ENCODE peak calls at places on chromosomes 13 and 19, in nine cellular contexts. One of them, this sample, is unnamed.

GRCh38 chr19:41871573-41872383 is 5.3 kb upstream of the CD79A start:
- DNase-seq in dorsolateral prefrontal cortex: no peak
- DNase-seq in testis: no peak
- DNase-seq in Panc1: no peak
- DNase-seq in CD4-positive, alpha-beta T cell: peak
- DNase-seq in uterus: no peak
- DNase-seq in RWPE1: no peak
- DNase-seq in naive thymus-derived CD4-positive, alpha-beta T cell: peak
- DNase-seq in adrenal gland: no peak
- DNase-seq in this sample: no peak

GRCh38 chr13:76245920-76246319 is 609.8 kb downstream of the LMO7 start:
- DNase-seq in testis: no peak
- DNase-seq in RWPE1: no peak
- DNase-seq in dorsolateral prefrontal cortex: no peak
- DNase-seq in CD4-positive, alpha-beta T cell: no peak
- DNase-seq in adrenal gland: no peak
- DNase-seq in naive thymus-derived CD4-positive, alpha-beta T cell: no peak
- DNase-seq in Panc1: no peak
- DNase-seq in uterus: no peak
- DNase-seq in this sample: no peak

GRCh38 chr13:23510979-23511735 is 59.1 kb upstream of the TNFRSF19 start:
- DNase-seq in uterus: no peak
- DNase-seq in CD4-positive, alpha-beta T cell: no peak
- DNase-seq in naive thymus-derived CD4-positive, alpha-beta T cell: no peak
- DNase-seq in dorsolateral prefrontal cortex: no peak
- DNase-seq in testis: peak
- DNase-seq in RWPE1: no peak
- DNase-seq in Panc1: no peak
- DNase-seq in adrenal gland: no peak
- DNase-seq in this sample: no peak

GRCh38 chr13:19838726-19839342 is 24.6 kb downstream of the ZMYM5 start:
- DNase-seq in naive thymus-derived CD4-positive, alpha-beta T cell: no peak
- DNase-seq in testis: no peak
- DNase-seq in uterus: no peak
- DNase-seq in dorsolateral prefrontal cortex: no peak
- DNase-seq in adrenal gland: no peak
- DNase-seq in RWPE1: no peak
- DNase-seq in CD4-positive, alpha-beta T cell: no peak
- DNase-seq in Panc1: no peak
- DNase-seq in this sample: no peak

GRCh38 chr19:50924576-50924975 is 13.4 kb upstream of the KLK4 start:
- DNase-seq in uterus: no peak
- DNase-seq in naive thymus-derived CD4-positive, alpha-beta T cell: no peak
- DNase-seq in adrenal gland: no peak
- DNase-seq in Panc1: no peak
- DNase-seq in dorsolateral prefrontal cortex: no peak
- DNase-seq in CD4-positive, alpha-beta T cell: no peak
- DNase-seq in RWPE1: no peak
- DNase-seq in testis: no peak
- DNase-seq in this sample: no peak

GRCh38 chr19:43446746-43447489 is 18.5 kb downstream of the LYPD3 start:
- DNase-seq in CD4-positive, alpha-beta T cell: peak
- DNase-seq in Panc1: no peak
- DNase-seq in naive thymus-derived CD4-positive, alpha-beta T cell: peak
- DNase-seq in uterus: peak
- DNase-seq in RWPE1: peak
- DNase-seq in dorsolateral prefrontal cortex: peak
- DNase-seq in adrenal gland: peak
- DNase-seq in testis: peak
- DNase-seq in this sample: peak

GRCh38 chr19:17873661-17874422 is 2.1 kb downstream of the SLC5A5 start:
- DNase-seq in uterus: no peak
- DNase-seq in testis: peak
- DNase-seq in RWPE1: peak
- DNase-seq in dorsolateral prefrontal cortex: no peak
- DNase-seq in naive thymus-derived CD4-positive, alpha-beta T cell: peak
- DNase-seq in Panc1: no peak
- DNase-seq in CD4-positive, alpha-beta T cell: peak
- DNase-seq in adrenal gland: no peak
- DNase-seq in this sample: no peak

GRCh38 chr19:56740478-56740877 is 68.9 kb upstream of the ZNF835 start:
- DNase-seq in Panc1: no peak
- DNase-seq in naive thymus-derived CD4-positive, alpha-beta T cell: no peak
- DNase-seq in CD4-positive, alpha-beta T cell: no peak
- DNase-seq in uterus: no peak
- DNase-seq in RWPE1: no peak
- DNase-seq in dorsolateral prefrontal cortex: no peak
- DNase-seq in testis: no peak
- DNase-seq in adrenal gland: no peak
- DNase-seq in this sample: no peak

GRCh38 chr19:46574533-46574932 is 26.6 kb upstream of the CALM3 start:
- DNase-seq in RWPE1: no peak
- DNase-seq in CD4-positive, alpha-beta T cell: no peak
- DNase-seq in naive thymus-derived CD4-positive, alpha-beta T cell: peak
- DNase-seq in adrenal gland: no peak
- DNase-seq in dorsolateral prefrontal cortex: no peak
- DNase-seq in testis: no peak
- DNase-seq in uterus: no peak
- DNase-seq in Panc1: no peak
- DNase-seq in this sample: no peak

GRCh38 chr19:53076984-53077383 is 26.2 kb downstream of the ZNF160 start:
- DNase-seq in adrenal gland: peak
- DNase-seq in CD4-positive, alpha-beta T cell: no peak
- DNase-seq in testis: peak
- DNase-seq in dorsolateral prefrontal cortex: peak
- DNase-seq in Panc1: no peak
- DNase-seq in uterus: peak
- DNase-seq in RWPE1: no peak
- DNase-seq in naive thymus-derived CD4-positive, alpha-beta T cell: no peak
- DNase-seq in this sample: peak

GRCh38 chr19:49691243-49692101 is 556 bp downstream of the CPT1C start:
- DNase-seq in testis: peak
- DNase-seq in dorsolateral prefrontal cortex: peak
- DNase-seq in RWPE1: no peak
- DNase-seq in uterus: peak
- DNase-seq in Panc1: no peak
- DNase-seq in naive thymus-derived CD4-positive, alpha-beta T cell: no peak
- DNase-seq in CD4-positive, alpha-beta T cell: peak
- DNase-seq in adrenal gland: no peak
- DNase-seq in this sample: peak

GRCh38 chr13:37429976-37430375 is 168.6 kb downstream of the POSTN start:
- DNase-seq in dorsolateral prefrontal cortex: no peak
- DNase-seq in adrenal gland: no peak
- DNase-seq in testis: no peak
- DNase-seq in uterus: no peak
- DNase-seq in Panc1: no peak
- DNase-seq in RWPE1: no peak
- DNase-seq in naive thymus-derived CD4-positive, alpha-beta T cell: no peak
- DNase-seq in CD4-positive, alpha-beta T cell: no peak
- DNase-seq in this sample: no peak

GRCh38 chr13:45242524-45242923 is 41.7 kb upstream of the KCTD4 start:
- DNase-seq in CD4-positive, alpha-beta T cell: no peak
- DNase-seq in naive thymus-derived CD4-positive, alpha-beta T cell: no peak
- DNase-seq in dorsolateral prefrontal cortex: no peak
- DNase-seq in adrenal gland: no peak
- DNase-seq in uterus: no peak
- DNase-seq in RWPE1: no peak
- DNase-seq in testis: no peak
- DNase-seq in Panc1: no peak
- DNase-seq in this sample: no peak

GRCh38 chr13:45243072-45243471 is 42.2 kb upstream of the KCTD4 start:
- DNase-seq in RWPE1: no peak
- DNase-seq in uterus: no peak
- DNase-seq in adrenal gland: no peak
- DNase-seq in naive thymus-derived CD4-positive, alpha-beta T cell: no peak
- DNase-seq in CD4-positive, alpha-beta T cell: no peak
- DNase-seq in dorsolateral prefrontal cortex: no peak
- DNase-seq in testis: no peak
- DNase-seq in Panc1: no peak
- DNase-seq in this sample: no peak

GRCh38 chr13:45238945-45239795 is 38.3 kb upstream of the KCTD4 start:
- DNase-seq in Panc1: no peak
- DNase-seq in dorsolateral prefrontal cortex: no peak
- DNase-seq in adrenal gland: no peak
- DNase-seq in CD4-positive, alpha-beta T cell: no peak
- DNase-seq in naive thymus-derived CD4-positive, alpha-beta T cell: no peak
- DNase-seq in RWPE1: peak
- DNase-seq in uterus: no peak
- DNase-seq in testis: no peak
- DNase-seq in this sample: no peak

DNA sequence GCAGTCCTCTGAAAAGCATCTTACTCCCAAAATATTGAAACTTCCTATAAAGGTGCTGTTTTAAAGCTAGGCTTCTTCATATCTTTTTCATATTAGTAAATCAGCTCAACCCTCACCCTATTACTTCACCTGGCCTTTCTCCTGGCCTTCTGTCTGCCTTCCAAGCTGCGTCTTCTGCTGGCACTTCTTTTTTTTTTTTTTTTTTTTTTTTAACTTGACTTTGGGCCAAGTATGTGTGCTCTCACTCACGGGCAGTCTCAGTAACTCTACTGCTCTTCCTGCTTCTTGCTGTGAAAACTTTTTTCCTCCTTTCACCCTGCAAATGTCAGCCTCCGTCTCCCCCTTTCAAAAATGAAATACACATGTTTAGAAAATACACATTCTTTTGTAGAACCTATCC is 41.2 kb upstream of the KCTD4 start:
- DNase-seq in CD4-positive, alpha-beta T cell: no peak
- DNase-seq in RWPE1: peak
- DNase-seq in testis: no peak
- DNase-seq in adrenal gland: no peak
- DNase-seq in dorsolateral prefrontal cortex: no peak
- DNase-seq in Panc1: no peak
- DNase-seq in uterus: no peak
- DNase-seq in naive thymus-derived CD4-positive, alpha-beta T cell: no peak
- DNase-seq in this sample: no peak
- H3K27ac ChIP-seq in CD4-positive, alpha-beta T cell: no peak
- H3K27ac ChIP-seq in RWPE1: no peak
- H3K27ac ChIP-seq in testis: no peak
- H3K27ac ChIP-seq in adrenal gland: no peak
- H3K27ac ChIP-seq in dorsolateral prefrontal cortex: no peak
- H3K27ac ChIP-seq in Panc1: no peak
- H3K27ac ChIP-seq in uterus: no peak
- H3K27ac ChIP-seq in naive thymus-derived CD4-positive, alpha-beta T cell: no peak
- H3K27ac ChIP-seq in this sample: no peak

GRCh38 chr13:106835477-106835876 is 267.5 kb upstream of the ARGLU1 start:
- DNase-seq in naive thymus-derived CD4-positive, alpha-beta T cell: no peak
- DNase-seq in testis: no peak
- DNase-seq in CD4-positive, alpha-beta T cell: no peak
- DNase-seq in dorsolateral prefrontal cortex: no peak
- DNase-seq in adrenal gland: no peak
- DNase-seq in uterus: no peak
- DNase-seq in RWPE1: no peak
- DNase-seq in Panc1: no peak
- DNase-seq in this sample: no peak
- H3K27ac ChIP-seq in naive thymus-derived CD4-positive, alpha-beta T cell: no peak
- H3K27ac ChIP-seq in testis: no peak
- H3K27ac ChIP-seq in CD4-positive, alpha-beta T cell: no peak
- H3K27ac ChIP-seq in dorsolateral prefrontal cortex: no peak
- H3K27ac ChIP-seq in adrenal gland: no peak
- H3K27ac ChIP-seq in uterus: no peak
- H3K27ac ChIP-seq in RWPE1: no peak
- H3K27ac ChIP-seq in Panc1: no peak
- H3K27ac ChIP-seq in this sample: no peak

GRCh38 chr13:44843403-44843802 is 145.9 kb downstream of the NUFIP1 start:
- DNase-seq in dorsolateral prefrontal cortex: no peak
- DNase-seq in adrenal gland: no peak
- DNase-seq in testis: no peak
- DNase-seq in uterus: no peak
- DNase-seq in naive thymus-derived CD4-positive, alpha-beta T cell: no peak
- DNase-seq in CD4-positive, alpha-beta T cell: no peak
- DNase-seq in Panc1: no peak
- DNase-seq in RWPE1: no peak
- DNase-seq in this sample: no peak
- H3K27ac ChIP-seq in dorsolateral prefrontal cortex: no peak
- H3K27ac ChIP-seq in adrenal gland: no peak
- H3K27ac ChIP-seq in testis: no peak
- H3K27ac ChIP-seq in uterus: no peak
- H3K27ac ChIP-seq in naive thymus-derived CD4-positive, alpha-beta T cell: no peak
- H3K27ac ChIP-seq in CD4-positive, alpha-beta T cell: no peak
- H3K27ac ChIP-seq in Panc1: no peak
- H3K27ac ChIP-seq in RWPE1: no peak
- H3K27ac ChIP-seq in this sample: no peak

GRCh38 chr19:45133661-45134060 is 27.1 kb downstream of the NKPD1 start:
- DNase-seq in naive thymus-derived CD4-positive, alpha-beta T cell: no peak
- DNase-seq in RWPE1: no peak
- DNase-seq in dorsolateral prefrontal cortex: no peak
- DNase-seq in uterus: no peak
- DNase-seq in testis: no peak
- DNase-seq in adrenal gland: no peak
- DNase-seq in Panc1: no peak
- DNase-seq in CD4-positive, alpha-beta T cell: no peak
- DNase-seq in this sample: no peak

GRCh38 chr19:45128109-45128508 is 32.7 kb downstream of the NKPD1 start:
- DNase-seq in dorsolateral prefrontal cortex: no peak
- DNase-seq in testis: no peak
- DNase-seq in CD4-positive, alpha-beta T cell: no peak
- DNase-seq in uterus: no peak
- DNase-seq in adrenal gland: no peak
- DNase-seq in naive thymus-derived CD4-positive, alpha-beta T cell: no peak
- DNase-seq in Panc1: no peak
- DNase-seq in RWPE1: no peak
- DNase-seq in this sample: no peak

GRCh38 chr19:45130236-45130635 is 30.5 kb downstream of the NKPD1 start:
- DNase-seq in CD4-positive, alpha-beta T cell: no peak
- DNase-seq in RWPE1: no peak
- DNase-seq in uterus: no peak
- DNase-seq in adrenal gland: no peak
- DNase-seq in naive thymus-derived CD4-positive, alpha-beta T cell: no peak
- DNase-seq in testis: no peak
- DNase-seq in dorsolateral prefrontal cortex: no peak
- DNase-seq in Panc1: no peak
- DNase-seq in this sample: no peak

GRCh38 chr19:45128806-45129205 is 32.0 kb downstream of the NKPD1 start:
- DNase-seq in CD4-positive, alpha-beta T cell: no peak
- DNase-seq in dorsolateral prefrontal cortex: no peak
- DNase-seq in naive thymus-derived CD4-positive, alpha-beta T cell: no peak
- DNase-seq in testis: no peak
- DNase-seq in RWPE1: no peak
- DNase-seq in Panc1: no peak
- DNase-seq in uterus: no peak
- DNase-seq in adrenal gland: no peak
- DNase-seq in this sample: no peak

DNA sequence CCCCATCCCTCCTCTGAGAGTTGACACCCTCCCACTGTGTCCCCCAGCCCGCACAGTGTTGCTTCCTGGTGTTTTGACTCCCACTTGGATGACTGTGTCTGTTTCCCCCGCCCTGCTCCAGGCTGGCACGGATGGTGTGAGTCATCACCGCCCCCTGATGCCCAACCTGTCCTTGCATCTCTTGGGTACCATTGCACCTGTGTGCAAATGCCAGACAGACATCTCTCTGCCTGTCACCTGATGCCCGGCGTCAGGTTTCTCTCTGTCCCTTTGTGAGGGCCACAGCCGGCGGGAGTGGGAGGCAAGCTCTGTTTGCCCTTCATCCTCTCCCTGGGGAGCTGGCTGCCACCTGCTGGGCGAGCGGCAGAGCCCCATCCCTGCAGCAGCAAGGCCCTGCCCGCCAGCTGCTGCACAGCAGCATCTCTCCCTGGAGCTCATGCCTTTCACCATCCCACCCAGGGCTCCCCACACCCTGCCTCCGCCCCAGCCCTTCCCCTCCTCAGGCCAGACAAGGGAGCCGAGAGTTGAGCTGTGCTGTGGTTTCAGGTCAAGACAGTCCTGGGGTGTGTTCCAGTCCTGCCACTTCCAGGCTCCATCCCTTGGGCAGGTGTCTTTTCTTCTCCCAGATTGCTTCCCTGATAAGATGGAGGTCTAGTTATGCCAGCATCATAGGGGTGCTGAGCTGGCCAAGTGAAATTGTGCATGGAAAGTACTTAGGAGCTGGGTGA is 29.7 kb downstream of the NKPD1 start:
- DNase-seq in Panc1: no peak
- DNase-seq in dorsolateral prefrontal cortex: peak
- DNase-seq in RWPE1: peak
- DNase-seq in uterus: no peak
- DNase-seq in CD4-positive, alpha-beta T cell: no peak
- DNase-seq in naive thymus-derived CD4-positive, alpha-beta T cell: no peak
- DNase-seq in testis: peak
- DNase-seq in adrenal gland: peak
- DNase-seq in this sample: no peak
- H3K27ac ChIP-seq in Panc1: no peak
- H3K27ac ChIP-seq in dorsolateral prefrontal cortex: peak
- H3K27ac ChIP-seq in RWPE1: peak
- H3K27ac ChIP-seq in uterus: no peak
- H3K27ac ChIP-seq in CD4-positive, alpha-beta T cell: no peak
- H3K27ac ChIP-seq in naive thymus-derived CD4-positive, alpha-beta T cell: no peak
- H3K27ac ChIP-seq in testis: no peak
- H3K27ac ChIP-seq in adrenal gland: no peak
- H3K27ac ChIP-seq in this sample: no peak